ENCODE peak calls at places on chromosome 7, in ten cellular contexts. A is stimulated activated CD4-positive, alpha-beta T cell treated with anti-CD3 and anti-CD28 coated beads, Interleukin-12 subunit alpha, Interleukin-12 subunit beta, amount 100 ng/mL, for 48 hours; O is nephron progenitor cell; B is activated CD8-positive, alpha-beta memory T cell treated with anti-CD3 and anti-CD28 coated beads for 24 hours; W is spleen; N is activated naive CD4-positive, alpha-beta T cell; R is neural progenitor cell; S is T-cell; Z is AG09309; K is SIG-M5. H is an unnamed sample.

GRCh38 chr7:155652156-155653124 is 8.0 kb downstream of the RBM33 start:
- DNase-seq in R (no peak), O (no peak), K (no peak), Z (no peak), B (no peak), A (no peak), S (no peak), W (no peak), N (no peak), H (no peak)

GRCh38 chr7:130996841-130997231 is 262.8 kb upstream of the KLF14 start:
- DNase-seq in Z (no peak), S (no peak), R (no peak), B (peak), N (no peak), O (no peak), W (peak), A (no peak), K (no peak), H (no peak)

GRCh38 chr7:88141025-88141424 is 78.8 kb downstream of the SRI start:
- DNase-seq in W (no peak), K (no peak), R (peak), O (peak), B (no peak), A (no peak), S (no peak), Z (no peak), N (no peak), H (no peak)

GRCh38 chr7:26891400-26892355 is 27.3 kb upstream of the SKAP2 start:
- DNase-seq in R (no peak), B (no peak), S (no peak), A (no peak), K (no peak), Z (peak), N (no peak), W (no peak), O (no peak), H (no peak)

GRCh38 chr7:33215992-33216391 is 86.6 kb downstream of the BBS9 start:
- DNase-seq in K (no peak), O (no peak), A (no peak), B (no peak), R (no peak), Z (no peak), W (no peak), S (no peak), N (no peak), H (no peak)

GRCh38 chr7:116167177-116167576 is 43.2 kb upstream of the TES start:
- DNase-seq in O (no peak), B (no peak), R (no peak), S (no peak), A (peak), K (no peak), Z (no peak), N (no peak), W (no peak), H (no peak)

GRCh38 chr7:6271694-6272371 is 591 bp downstream of the CYTH3 start:
- DNase-seq in B (peak), Z (no peak), O (no peak), W (peak), A (no peak), R (no peak), K (no peak), N (no peak), S (peak), H (no peak)

GRCh38 chr7:117019287-117019686 is 66.0 kb downstream of the ST7 start:
- DNase-seq in S (no peak), N (no peak), Z (no peak), O (no peak), K (no peak), B (no peak), R (no peak), A (no peak), W (no peak), H (no peak)

GRCh38 chr7:14691597-14692203 is 210.9 kb downstream of the DGKB start:
- DNase-seq in O (peak), R (peak), B (peak), K (no peak), A (peak), N (peak), W (no peak), S (peak), Z (no peak), H (peak)

GRCh38 chr7:1698221-1698620 is 28.1 kb downstream of the ELFN1 start:
- DNase-seq in W (peak), Z (no peak), S (no peak), R (no peak), B (no peak), A (no peak), O (no peak), N (no peak), K (no peak), H (no peak)

GRCh38 chr7:31020652-31021051 is 31.5 kb upstream of the ADCYAP1R1 start:
- DNase-seq in A (no peak), Z (no peak), N (no peak), B (no peak), K (no peak), O (no peak), R (no peak), W (peak), S (no peak), H (no peak)

GRCh38 chr7:52781250-52781649 is 254.2 kb upstream of the POM121L12 start:
- DNase-seq in N (no peak), K (no peak), B (no peak), Z (no peak), R (no peak), S (no peak), W (no peak), A (no peak), O (no peak), H (no peak)

GRCh38 chr7:30171753-30172447 is 37.1 kb downstream of the MTURN start:
- DNase-seq in K (no peak), O (no peak), B (no peak), W (no peak), N (no peak), Z (no peak), R (no peak), S (no peak), A (no peak), H (no peak)

GRCh38 chr7:20362574-20363253 is 32.0 kb downstream of the ITGB8 start:
- DNase-seq in A (no peak), O (no peak), S (no peak), W (no peak), Z (no peak), R (no peak), B (no peak), N (no peak), K (no peak), H (no peak)

GRCh38 chr7:69439040-69439439 is 159.2 kb upstream of the AUTS2 start:
- DNase-seq in R (no peak), K (no peak), Z (no peak), S (no peak), W (no peak), O (no peak), B (no peak), A (no peak), N (no peak), H (peak)